ENCODE peak calls at places on chromosomes 5 and 9, in ten cellular contexts. X is stimulated activated CD8-positive, alpha-beta memory T cell treated with anti-CD3 and anti-CD28 coated beads, Interleukin-7, amount 100 ng/mL, for 1 hour; M is CD8-positive, alpha-beta T cell; K is NCI-H460; R is germinal center; I is NCI-H1436 treated with DMSO at 0.1 percent for 48 hours; C is endothelial cell; E is activated T-cell treated with anti-CD3 and anti-CD28 coated beads for 1 hour; W is islet precursor cell; S is T-cell. Q is an unnamed sample.

GRCh38 chr5:61301345-61301744 is 30.7 kb upstream of the ZSWIM6 start:
- DNase-seq in C (no peak), K (no peak), E (no peak), I (no peak), M (no peak), S (no peak), R (no peak), X (no peak), W (no peak), Q (no peak)

GRCh38 chr5:38509185-38509584 is 47.3 kb downstream of the LIFR start:
- DNase-seq in S (no peak), K (no peak), I (no peak), R (no peak), E (no peak), M (no peak), C (no peak), W (no peak), X (no peak), Q (no peak)

GRCh38 chr9:137083418-137084004 is 3.3 kb upstream of the MAN1B1 start:
- DNase-seq in S (no peak), K (peak), R (no peak), E (no peak), M (no peak), X (no peak), W (peak), C (no peak), I (no peak), Q (no peak)

GRCh38 chr5:177131711-177132503 is 1.7 kb upstream of the NSD1 start:
- DNase-seq in M (no peak), I (no peak), R (no peak), X (no peak), K (no peak), E (no peak), W (peak), S (no peak), C (peak), Q (no peak)

GRCh38 chr9:117697046-117697445 is 7.2 kb upstream of the TLR4 start:
- DNase-seq in W (no peak), S (no peak), I (no peak), M (no peak), R (no peak), K (no peak), E (no peak), C (no peak), X (no peak), Q (no peak)

GRCh38 chr9:89891221-89892052 is 286.6 kb downstream of the GADD45G start:
- DNase-seq in I (no peak), M (no peak), W (peak), K (no peak), S (no peak), X (no peak), E (no peak), C (no peak), R (no peak), Q (no peak)

GRCh38 chr5:25858019-25858418 is 1180.4 kb downstream of the CDH9 start:
- DNase-seq in M (no peak), X (no peak), S (no peak), R (no peak), I (no peak), W (no peak), C (peak), E (no peak), K (no peak), Q (no peak)

GRCh38 chr5:34047147-34047546 is 4.1 kb upstream of the C1QTNF3 start:
- DNase-seq in C (no peak), W (no peak), M (no peak), S (no peak), I (no peak), X (no peak), R (no peak), K (no peak), E (no peak), Q (no peak)

GRCh38 chr5:88944751-88945507 is 61.9 kb upstream of the MEF2C start:
- DNase-seq in X (no peak), S (no peak), E (no peak), K (no peak), R (no peak), C (no peak), W (peak), I (no peak), M (no peak), Q (no peak)

GRCh38 chr5:95369796-95370195 is 21.4 kb upstream of the FAM81B start:
- DNase-seq in K (no peak), R (no peak), S (no peak), W (no peak), E (no peak), C (no peak), M (no peak), X (no peak), I (no peak), Q (no peak)

GRCh38 chr5:150167908-150168307 is 1.3 kb downstream of the CDX1 start:
- DNase-seq in C (no peak), K (no peak), S (no peak), R (no peak), W (no peak), M (no peak), E (no peak), X (no peak), I (no peak), Q (no peak)

GRCh38 chr9:72444436-72444835 is 77.0 kb upstream of the TMC1 start:
- DNase-seq in M (no peak), C (no peak), S (no peak), X (no peak), I (no peak), K (no peak), R (no peak), W (no peak), E (no peak), Q (no peak)

GRCh38 chr9:113504725-113505590 is 41.4 kb downstream of the RGS3 start:
- DNase-seq in I (no peak), S (no peak), C (no peak), X (no peak), M (no peak), W (no peak), K (no peak), E (no peak), R (no peak), Q (no peak)

GRCh38 chr5:14469485-14470377 is 111.9 kb upstream of the OTULINL start:
- DNase-seq in K (no peak), I (no peak), M (no peak), R (no peak), C (no peak), S (no peak), W (peak), E (no peak), X (no peak), Q (no peak)